ENCODE peak calls at places on chromosomes 16 and 17, in five cellular contexts. N, K, S, V and E are unnamed samples.

GRCh38 chr17:46851029-46851741 is at the start of gene WNT9B:
- DNase-seq in V (peak; percentile 30), S (no peak), K (no peak), N (no peak), E (no peak)

GRCh38 chr17:2074919-2075318 is 20.0 kb downstream of the HIC1 start:
- DNase-seq in K (no peak), N (no peak), S (no peak), V (no peak), E (no peak)

GRCh38 chr16:81035975-81036750 is 521 bp downstream of the ATMIN start:
- DNase-seq in S (peak; percentile 65), N (peak; percentile 46), V (peak; percentile 7), K (no peak), E (no peak)

GRCh38 chr16:87178977-87179376 is 138.2 kb downstream of the C16orf95 start:
- DNase-seq in S (no peak), N (peak; percentile 62), V (no peak), K (no peak), E (no peak)

GRCh38 chr16:10949424-10949970 is 5.1 kb downstream of the CLEC16A start:
- DNase-seq in N (no peak), V (no peak), K (no peak), S (no peak), E (no peak)

GRCh38 chr16:89471225-89471624 is 19.1 kb downstream of the ANKRD11 start:
- DNase-seq in S (no peak), N (no peak), K (no peak), V (no peak), E (no peak)

GRCh38 chr17:61144876-61145564 is 254.6 kb upstream of the TBX2 start:
- DNase-seq in S (no peak), V (no peak), K (no peak), N (no peak), E (no peak)

GRCh38 chr16:71460246-71460645 is 1.8 kb downstream of the ZNF23 start:
- DNase-seq in S (no peak), N (no peak), V (no peak), K (no peak), E (no peak)

GRCh38 chr17:9228408-9229159 is 207.3 kb downstream of the NTN1 start:
- DNase-seq in N (no peak), V (no peak), S (no peak), K (no peak), E (no peak)

GRCh38 chr16:77897038-77897437 is 108.7 kb downstream of the VAT1L start:
- DNase-seq in V (no peak), N (no peak), S (no peak), K (no peak), E (no peak)

GRCh38 chr17:82598256-82599011 is 49.8 kb downstream of the WDR45B start:
- DNase-seq in K (no peak), S (peak; percentile 37), N (no peak), V (no peak), E (no peak)

GRCh38 chr17:45982791-45983613 is 16.0 kb upstream of the STH start:
- DNase-seq in K (no peak), S (no peak), N (no peak), V (no peak), E (no peak)

GRCh38 chr16:30121741-30122620 is 1.0 kb downstream of the MAPK3 start:
- DNase-seq in S (peak; percentile 64), K (no peak), V (no peak), N (peak; percentile 57), E (no peak)

GRCh38 chr17:58060596-58061191 is 22.5 kb upstream of the DYNLL2 start:
- DNase-seq in S (peak; percentile 55), N (peak; percentile 76), K (no peak), V (peak; percentile 69), E (no peak)

GRCh38 chr16:86786338-86786737 is 208.0 kb downstream of the FOXL1 start:
- DNase-seq in S (no peak), N (no peak), K (no peak), V (no peak), E (no peak)

GRCh38 chr16:14168146-14168545 is 97.0 kb downstream of the MRTFB start:
- DNase-seq in N (no peak), K (no peak), V (no peak), S (no peak), E (no peak)

GRCh38 chr16:11393366-11393765 is 48.1 kb downstream of the RMI2 start:
- DNase-seq in K (no peak), S (peak; percentile 35), V (no peak), N (no peak), E (no peak)

GRCh38 chr17:50361561-50362480 is 11.2 kb downstream of the MRPL27 start:
- DNase-seq in N (peak; percentile 76), K (no peak), S (peak; percentile 61), V (peak; percentile 56), E (peak; percentile 18)
- H3K27ac ChIP-seq in N (no peak overlapping the region), K (peak overlapping the region; percentile 46), S (no peak overlapping the region), V (peak overlapping the region; percentile 5), E (no peak overlapping the region)

DNA sequence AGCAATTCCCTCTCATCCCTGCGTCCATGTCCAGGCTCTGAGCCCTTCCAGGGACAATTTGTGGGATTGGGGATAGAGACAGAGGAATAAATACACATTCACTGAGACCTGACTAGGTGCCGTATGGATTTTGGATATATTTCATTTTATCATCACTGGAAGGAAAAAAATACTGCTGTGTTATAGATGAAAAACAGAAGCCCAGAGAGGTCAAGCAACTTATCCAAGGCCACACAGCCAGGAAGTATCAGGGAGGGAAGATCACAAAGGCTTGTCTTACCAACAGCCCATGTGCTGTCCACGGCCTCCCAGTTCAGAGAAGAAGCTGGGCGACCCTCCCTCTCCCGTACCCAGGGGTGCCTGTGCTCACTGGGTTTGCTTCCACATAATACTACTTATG is 6.1 kb upstream of the HAP1 start:
- DNase-seq in K (no peak), S (no peak), N (no peak), V (no peak), E (no peak)
- H3K27ac ChIP-seq in K (no peak overlapping the region), S (no peak overlapping the region), N (no peak overlapping the region), V (no peak overlapping the region), E (peak overlapping the region; percentile 94)

GRCh38 chr16:25110392-25110947 is 1.1 kb upstream of the LCMT1 start:
- DNase-seq in K (no peak), S (no peak), V (no peak), N (no peak), E (no peak)
- H3K27ac ChIP-seq in K (no peak overlapping the region), S (peak overlapping the region; percentile 87), V (no peak overlapping the region), N (peak overlapping the region; percentile 79), E (peak overlapping the region; percentile 80)

DNA sequence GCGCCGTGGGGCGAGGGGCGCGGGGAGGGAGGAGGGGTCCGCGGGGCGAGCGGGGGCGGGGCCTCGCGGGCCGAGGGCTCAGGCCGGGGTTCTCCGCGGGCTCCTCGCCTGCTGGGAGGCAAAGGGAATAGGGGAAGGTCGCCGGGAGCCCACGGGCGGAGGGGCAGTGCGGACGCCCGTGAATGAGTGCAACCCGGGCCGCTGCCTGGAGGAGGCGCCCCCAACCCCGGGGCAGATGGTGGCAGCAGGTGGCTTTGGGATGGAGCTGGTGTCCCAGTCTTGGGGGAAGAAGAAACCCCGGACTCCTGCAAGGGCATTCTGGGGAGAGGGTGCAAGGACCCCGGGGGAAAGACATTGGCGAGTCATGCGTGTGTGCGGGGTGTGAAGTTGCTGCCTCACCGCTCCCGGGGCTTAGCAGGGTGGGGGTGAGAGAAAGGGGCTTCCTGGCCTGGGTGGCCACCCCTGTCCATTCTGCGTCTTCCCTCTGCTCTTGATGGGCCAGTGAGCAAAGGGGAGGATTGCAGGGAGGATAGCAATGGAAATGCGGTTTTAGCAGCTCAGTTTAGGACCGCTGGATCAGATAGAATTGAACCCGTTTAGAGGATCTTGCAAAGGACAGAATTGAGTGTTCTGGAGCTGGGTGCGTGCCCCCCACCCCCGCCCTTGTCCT is 508 bp downstream of the KIAA0513 start:
- DNase-seq in V (no peak), S (no peak), K (no peak), N (no peak), E (no peak)
- H3K27ac ChIP-seq in V (peak overlapping the region; percentile 87), S (peak overlapping the region; percentile 89), K (no peak overlapping the region), N (peak overlapping the region; percentile 73), E (peak overlapping the region; percentile 49)

DNA sequence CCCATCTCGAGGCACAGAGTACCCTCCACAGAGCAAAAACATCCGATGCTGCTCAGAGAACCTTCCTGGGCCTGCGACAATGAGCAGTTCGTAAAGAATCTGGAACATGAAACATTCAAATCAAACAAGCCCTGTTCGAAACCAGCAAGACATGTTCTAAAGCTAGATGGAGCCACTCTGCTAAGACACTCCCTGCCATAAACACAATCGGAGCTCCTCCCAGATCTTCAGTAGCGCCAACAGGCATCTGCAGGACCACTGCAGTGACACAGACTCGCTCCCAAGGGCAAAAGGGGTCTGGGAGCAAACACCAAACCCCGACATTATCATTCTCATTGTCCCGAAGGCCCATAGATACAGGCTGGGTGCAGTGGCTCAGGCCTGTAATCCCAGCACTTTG is 108.7 kb downstream of the ZFHX3 start:
- DNase-seq in V (peak; percentile 71), N (no peak), K (no peak), S (no peak), E (no peak)
- H3K27ac ChIP-seq in V (peak overlapping the region; percentile 90), N (peak overlapping the region; percentile 81), K (no peak overlapping the region), S (peak overlapping the region; percentile 72), E (peak overlapping the region; percentile 61)

GRCh38 chr17:50630524-50631194 is 4.0 kb upstream of the ABCC3 start:
- DNase-seq in N (peak; percentile 77), K (no peak), S (peak; percentile 74), V (peak; percentile 70), E (no peak)
- H3K27ac ChIP-seq in N (no peak overlapping the region), K (no peak overlapping the region), S (no peak overlapping the region), V (no peak overlapping the region), E (no peak overlapping the region)

GRCh38 chr16:66383551-66383950 is 17.1 kb downstream of the CDH5 start:
- DNase-seq in K (no peak), V (no peak), S (no peak), N (no peak), E (no peak)
- H3K27ac ChIP-seq in K (no peak overlapping the region), V (no peak overlapping the region), S (peak overlapping the region; percentile 61), N (no peak overlapping the region), E (peak overlapping the region; percentile 81)